ENCODE peak calls at places on chromosomes 11 and 22, in four cellular contexts. I is choroid plexus epithelial cell, X is left ventricle myocardium inferior, S is heart left ventricle. A is an unnamed sample.
A peak's percentile ranks its signal among the peaks of the same experiment; 100 is the strongest.

GRCh38 chr11:40328890-40329617 is 1130.4 kb downstream of the LRRC4C start:
- DNase-seq in I (peak; percentile 100), X (peak; percentile 15), S (no peak), A (no peak)

GRCh38 chr11:66113132-66113856 is 43.2 kb downstream of the PACS1 start:
- DNase-seq in S (no peak), I (peak; percentile 91), X (no peak), A (no peak)

GRCh38 chr11:133078591-133079179 is 453.6 kb downstream of the OPCML start:
- DNase-seq in I (peak; percentile 57), S (no peak), X (no peak), A (no peak)

GRCh38 chr11:112839051-112839450 is 122.2 kb upstream of the NCAM1 start:
- DNase-seq in S (no peak), X (no peak), I (no peak), A (no peak)

GRCh38 chr11:120146413-120147093 is 8.6 kb upstream of the TRIM29 start:
- DNase-seq in X (no peak), S (no peak), I (no peak), A (no peak)

GRCh38 chr11:68461284-68461861 is 821 bp downstream of the PPP6R3 start:
- DNase-seq in X (no peak), I (peak; percentile 58), S (no peak), A (no peak)

GRCh38 chr11:110565690-110566336 is 136.1 kb downstream of the FDX1 start:
- DNase-seq in X (no peak), I (no peak), S (no peak), A (no peak)

GRCh38 chr22:48180631-48181030 is 1418.2 kb downstream of the TBC1D22A start:
- DNase-seq in S (peak; percentile 56), I (no peak), X (no peak), A (no peak)

GRCh38 chr11:34305095-34305692 is 52.6 kb downstream of the ABTB2 start:
- DNase-seq in X (no peak), S (no peak), I (peak; percentile 40), A (no peak)

GRCh38 chr22:19870153-19871022 is 15.7 kb upstream of the GNB1L start:
- DNase-seq in X (no peak), I (no peak), S (no peak), A (no peak)

GRCh38 chr11:19806251-19806650 is 93.6 kb downstream of the NAV2 start:
- DNase-seq in S (no peak), X (no peak), I (no peak), A (no peak)

GRCh38 chr22:23012081-23012622 is 58.2 kb upstream of the GNAZ start:
- DNase-seq in X (no peak), S (no peak), I (no peak), A (no peak)

GRCh38 chr11:113778111-113778910 is 1.3 kb upstream of the CLDN25 start:
- DNase-seq in X (no peak), S (no peak), I (peak; percentile 5), A (no peak)

GRCh38 chr11:126132319-126132718 is 69.7 kb upstream of the CDON start:
- DNase-seq in S (no peak), X (peak; percentile 53), I (peak; percentile 63), A (no peak)

GRCh38 chr22:35175392-35175791 is 81.9 kb upstream of the HMGXB4 start:
- DNase-seq in S (no peak), X (no peak), I (no peak), A (no peak)

GRCh38 chr22:35174398-35174797 is 82.9 kb upstream of the HMGXB4 start:
- DNase-seq in X (no peak), I (no peak), S (no peak), A (no peak)

GRCh38 chr22:35173655-35174054 is 83.6 kb upstream of the HMGXB4 start:
- DNase-seq in X (no peak), I (no peak), S (no peak), A (no peak)

GRCh38 chr22:35178446-35178845 is 78.8 kb upstream of the HMGXB4 start:
- DNase-seq in I (no peak), S (no peak), X (no peak), A (no peak)

GRCh38 chr22:35177811-35178210 is 79.5 kb upstream of the HMGXB4 start:
- DNase-seq in X (no peak), S (no peak), I (no peak), A (no peak)
- TF ChIP-seq CTCF in X (no peak), S (no peak), I (no peak), A (no peak)

DNA sequence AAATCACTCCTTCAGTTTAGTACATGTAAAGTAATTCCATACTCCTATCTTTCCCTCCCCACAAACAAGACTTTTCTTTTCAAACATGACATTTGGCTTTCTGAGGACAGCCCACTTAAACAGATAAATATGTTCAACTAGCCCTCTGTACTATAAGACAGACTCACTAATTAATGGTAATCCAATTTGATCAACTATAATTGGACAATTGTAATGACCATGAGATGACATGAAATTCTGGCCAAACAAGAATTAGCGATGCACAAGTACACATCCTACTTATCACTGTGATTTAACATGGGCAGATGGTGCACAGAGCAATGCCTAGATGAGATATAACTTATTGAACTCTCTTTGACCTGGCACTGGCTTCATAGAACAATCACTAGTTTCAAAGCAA is 1033.7 kb upstream of the CCDC90B start:
- DNase-seq in I (no peak), S (no peak), X (no peak), A (no peak)
- TF ChIP-seq CTCF in I (no peak), S (no peak), X (no peak), A (no peak)

DNA sequence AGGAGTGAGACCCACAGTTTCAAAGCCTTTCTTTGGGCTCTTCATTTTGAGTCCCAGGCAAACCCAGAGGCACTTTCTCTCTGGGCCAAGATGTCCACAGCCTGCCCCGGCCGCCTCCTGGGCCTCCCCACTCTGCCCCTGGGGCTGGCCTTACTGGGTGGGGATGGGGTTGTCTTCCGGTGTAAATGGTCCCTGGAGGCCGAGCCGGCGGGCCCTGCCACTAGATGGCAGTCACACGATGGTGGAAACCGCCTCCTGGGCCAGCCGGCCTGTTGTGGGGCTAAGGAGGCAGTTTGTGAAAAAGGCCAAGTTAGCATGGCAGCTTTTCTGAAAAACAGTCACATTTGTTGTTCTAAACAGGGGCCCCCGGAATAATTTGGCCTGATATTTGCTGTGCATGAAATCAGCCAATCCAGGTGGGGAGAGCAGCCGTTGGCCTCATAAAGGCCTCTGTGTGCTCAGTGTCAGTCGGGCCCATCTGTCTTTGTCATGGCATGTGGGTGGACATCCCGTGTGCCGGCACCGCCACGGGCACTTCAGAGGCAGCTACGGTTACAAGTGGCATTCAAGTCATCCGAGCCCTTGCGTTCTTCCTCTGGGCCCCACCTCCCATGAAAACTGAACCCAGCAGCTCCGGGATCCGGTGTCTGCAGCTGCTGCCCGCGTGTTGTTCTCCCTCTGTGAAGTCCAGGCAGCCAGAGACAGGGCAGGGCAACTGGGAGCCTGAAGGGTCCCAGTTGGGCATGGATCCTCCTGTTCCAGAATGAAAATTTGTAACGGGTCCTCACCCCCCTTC is 6.6 kb downstream of the MRPL23 start:
- DNase-seq in X (peak; percentile 54), S (peak; percentile 77), I (no peak), A (no peak)
- TF ChIP-seq CTCF in X (peak; percentile 56), S (peak; percentile 31), I (no peak), A (no peak)

GRCh38 chr11:61460986-61461385 is 31.1 kb downstream of the SDHAF2 start:
- DNase-seq in S (no peak), X (no peak), I (no peak), A (no peak)
- TF ChIP-seq CTCF in S (no peak), X (no peak), I (peak; percentile 27), A (no peak)

DNA sequence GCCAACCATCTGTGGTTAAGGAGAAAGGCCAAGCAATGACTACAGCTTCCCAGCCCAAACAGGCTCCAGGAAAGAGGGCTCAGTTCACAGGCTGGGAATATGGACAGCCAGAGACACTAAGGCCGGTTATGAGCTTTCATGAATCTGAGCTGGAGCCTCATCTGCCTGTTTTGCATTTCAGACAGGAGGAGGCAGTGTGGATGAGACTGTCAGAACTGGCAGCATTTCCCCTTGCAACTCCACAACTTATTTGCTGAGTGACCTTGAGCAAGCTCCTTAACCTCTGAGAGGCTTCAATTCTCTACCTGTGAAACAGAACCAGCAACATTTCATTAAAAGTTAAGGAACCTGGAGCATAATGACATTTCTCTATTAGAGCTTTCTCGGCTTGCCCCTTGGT is 264.0 kb downstream of the ETS1 start:
- DNase-seq in X (no peak), I (peak; percentile 81), S (no peak), A (no peak)
- TF ChIP-seq CTCF in X (peak; percentile 49), I (peak; percentile 82), S (peak; percentile 18), A (no peak)

GRCh38 chr11:69639843-69640242 is 1.1 kb upstream of the CCND1 start:
- DNase-seq in X (no peak), S (no peak), I (no peak), A (no peak)

GRCh38 chr11:69640260-69640994 is 529 bp upstream of the CCND1 start:
- DNase-seq in X (peak; percentile 44), S (no peak), I (peak; percentile 54), A (no peak)

GRCh38 chr11:69642549-69642912 is 1.6 kb downstream of the CCND1 start:
- DNase-seq in S (no peak), X (peak; percentile 38), I (no peak), A (peak; percentile 62)

GRCh38 chr11:69641681-69642548 is 959 bp downstream of the CCND1 start:
- DNase-seq in S (no peak), X (no peak), I (peak; percentile 41), A (no peak)

GRCh38 chr11:69640995-69641581 is at the start of gene CCND1:
- DNase-seq in I (peak; percentile 96), X (peak; percentile 76), S (peak; percentile 83), A (no peak)
- TF ChIP-seq CTCF in I (peak; percentile 53), X (peak; percentile 36), S (no peak), A (no peak)

DNA sequence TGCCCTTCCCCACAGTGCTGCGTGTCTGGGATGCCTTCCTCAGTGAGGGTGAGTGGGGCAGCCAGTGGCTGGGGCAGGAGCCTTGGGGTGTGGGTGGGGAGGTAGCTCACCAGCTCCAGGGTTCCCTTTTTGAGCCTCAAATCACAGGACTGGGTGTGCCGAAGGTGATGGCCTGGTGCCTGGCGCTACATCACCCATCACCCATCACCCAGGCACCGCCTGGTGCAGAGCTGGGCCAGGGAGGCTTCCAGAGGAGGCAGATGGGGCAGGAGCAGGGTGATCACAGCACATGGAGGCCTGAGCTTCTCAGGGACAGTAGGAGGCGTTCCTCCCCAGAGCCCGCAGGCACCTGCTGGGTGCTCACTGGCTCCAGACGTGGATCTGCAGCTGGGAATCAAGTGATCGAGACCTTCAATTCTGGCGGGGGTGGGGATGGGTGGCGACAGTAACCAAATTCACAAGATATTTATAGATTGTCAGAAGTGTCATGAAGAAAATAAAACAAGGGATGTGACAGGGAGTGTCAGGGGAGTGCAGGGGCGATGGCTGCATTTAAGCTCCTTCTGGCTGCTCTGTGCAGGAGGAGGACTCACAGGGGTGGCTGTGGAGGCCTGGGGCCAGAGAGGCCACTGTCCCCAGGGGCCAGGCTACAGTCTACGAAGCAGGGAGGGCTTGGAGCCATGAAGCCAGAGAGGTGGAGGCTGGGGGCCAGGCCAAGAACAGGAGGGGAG is 3.3 kb downstream of the TBC1D10C start:
- DNase-seq in I (no peak), S (peak; percentile 56), X (no peak), A (no peak)
- TF ChIP-seq CTCF in I (no peak), S (no peak), X (no peak), A (no peak)